ENCODE peak calls at places on chromosomes 16 and 17, in seven cellular contexts. One of them, this sample, is unnamed. For H3K9me3, the result is how much of the 10 kb centered on the place peaks cover.

GRCh38 chr17:58710948-58711552 is 18.6 kb downstream of the RAD51C start:
- DNase-seq in right cardiac atrium: no peak
- DNase-seq in A549: no peak
- DNase-seq in CD8-positive, alpha-beta T cell: peak
- DNase-seq in endothelial cell of umbilical vein: peak
- DNase-seq in heart right ventricle: no peak
- DNase-seq in MM.1S: peak
- DNase-seq in this sample: peak

GRCh38 chr17:3890893-3891219 is 2.0 kb downstream of the CAMKK1 start:
- DNase-seq in right cardiac atrium: no peak
- DNase-seq in endothelial cell of umbilical vein: no peak
- DNase-seq in CD8-positive, alpha-beta T cell: no peak
- DNase-seq in A549: no peak
- DNase-seq in MM.1S: no peak
- DNase-seq in heart right ventricle: no peak
- DNase-seq in this sample: no peak

GRCh38 chr17:72878975-72879660 is 213.4 kb downstream of the SLC39A11 start:
- DNase-seq in heart right ventricle: no peak
- DNase-seq in MM.1S: no peak
- DNase-seq in CD8-positive, alpha-beta T cell: no peak
- DNase-seq in endothelial cell of umbilical vein: no peak
- DNase-seq in A549: no peak
- DNase-seq in right cardiac atrium: no peak
- DNase-seq in this sample: no peak

GRCh38 chr17:12665263-12666210 is at the start of gene MYOCD:
- DNase-seq in heart right ventricle: peak
- DNase-seq in A549: peak
- DNase-seq in MM.1S: no peak
- DNase-seq in right cardiac atrium: peak
- DNase-seq in endothelial cell of umbilical vein: no peak
- DNase-seq in CD8-positive, alpha-beta T cell: no peak
- DNase-seq in this sample: no peak

GRCh38 chr17:63881935-63882601 is at the start of gene GH2:
- DNase-seq in CD8-positive, alpha-beta T cell: peak
- DNase-seq in A549: peak
- DNase-seq in MM.1S: peak
- DNase-seq in right cardiac atrium: no peak
- DNase-seq in endothelial cell of umbilical vein: peak
- DNase-seq in heart right ventricle: no peak
- DNase-seq in this sample: peak

GRCh38 chr17:45648642-45649041 is 135.5 kb upstream of the CRHR1 start:
- DNase-seq in MM.1S: no peak
- DNase-seq in CD8-positive, alpha-beta T cell: no peak
- DNase-seq in endothelial cell of umbilical vein: no peak
- DNase-seq in right cardiac atrium: no peak
- DNase-seq in A549: no peak
- DNase-seq in heart right ventricle: no peak
- DNase-seq in this sample: no peak

GRCh38 chr17:81315170-81315884 is 20.2 kb upstream of the SLC38A10 start:
- DNase-seq in MM.1S: no peak
- DNase-seq in heart right ventricle: no peak
- DNase-seq in right cardiac atrium: no peak
- DNase-seq in CD8-positive, alpha-beta T cell: no peak
- DNase-seq in A549: no peak
- DNase-seq in endothelial cell of umbilical vein: no peak
- DNase-seq in this sample: no peak

GRCh38 chr17:50187741-50188520 is 13.5 kb downstream of the COL1A1 start:
- DNase-seq in endothelial cell of umbilical vein: no peak
- DNase-seq in CD8-positive, alpha-beta T cell: no peak
- DNase-seq in right cardiac atrium: no peak
- DNase-seq in heart right ventricle: no peak
- DNase-seq in A549: no peak
- DNase-seq in MM.1S: no peak
- DNase-seq in this sample: no peak

GRCh38 chr17:81712468-81713003 is 452 bp downstream of the SLC25A10 start:
- DNase-seq in A549: peak
- DNase-seq in endothelial cell of umbilical vein: no peak
- DNase-seq in MM.1S: peak
- DNase-seq in heart right ventricle: peak
- DNase-seq in CD8-positive, alpha-beta T cell: peak
- DNase-seq in right cardiac atrium: no peak
- DNase-seq in this sample: no peak

GRCh38 chr16:48617711-48618148 is 7.8 kb upstream of the N4BP1 start:
- DNase-seq in CD8-positive, alpha-beta T cell: no peak
- DNase-seq in MM.1S: no peak
- DNase-seq in endothelial cell of umbilical vein: peak
- DNase-seq in heart right ventricle: peak
- DNase-seq in right cardiac atrium: peak
- DNase-seq in A549: no peak
- DNase-seq in this sample: no peak

GRCh38 chr16:51813609-51814008 is 662.5 kb upstream of the SALL1 start:
- DNase-seq in right cardiac atrium: no peak
- DNase-seq in heart right ventricle: no peak
- DNase-seq in A549: no peak
- DNase-seq in MM.1S: no peak
- DNase-seq in endothelial cell of umbilical vein: no peak
- DNase-seq in CD8-positive, alpha-beta T cell: no peak
- DNase-seq in this sample: no peak

GRCh38 chr17:82289822-82290541 is 16.5 kb upstream of the CSNK1D start:
- DNase-seq in A549: no peak
- DNase-seq in right cardiac atrium: no peak
- DNase-seq in heart right ventricle: no peak
- DNase-seq in endothelial cell of umbilical vein: no peak
- DNase-seq in MM.1S: no peak
- DNase-seq in CD8-positive, alpha-beta T cell: no peak
- DNase-seq in this sample: no peak

GRCh38 chr17:81058263-81058871 is 23.4 kb downstream of the BAIAP2 start:
- DNase-seq in CD8-positive, alpha-beta T cell: no peak
- DNase-seq in heart right ventricle: no peak
- DNase-seq in endothelial cell of umbilical vein: no peak
- DNase-seq in A549: no peak
- DNase-seq in right cardiac atrium: no peak
- DNase-seq in MM.1S: no peak
- DNase-seq in this sample: no peak

GRCh38 chr16:70295634-70296033 is 3.4 kb upstream of the DDX19B start:
- DNase-seq in right cardiac atrium: no peak
- DNase-seq in A549: no peak
- DNase-seq in MM.1S: no peak
- DNase-seq in CD8-positive, alpha-beta T cell: no peak
- DNase-seq in heart right ventricle: no peak
- DNase-seq in endothelial cell of umbilical vein: no peak
- DNase-seq in this sample: no peak

GRCh38 chr16:57945740-57946138 is 25.2 kb downstream of the CNGB1 start:
- DNase-seq in right cardiac atrium: no peak
- DNase-seq in heart right ventricle: no peak
- DNase-seq in MM.1S: no peak
- DNase-seq in CD8-positive, alpha-beta T cell: no peak
- DNase-seq in endothelial cell of umbilical vein: no peak
- DNase-seq in A549: no peak
- DNase-seq in this sample: no peak

GRCh38 chr17:20852541-20853370 is 190.1 kb downstream of the USP22 start:
- DNase-seq in MM.1S: peak
- DNase-seq in CD8-positive, alpha-beta T cell: no peak
- DNase-seq in heart right ventricle: peak
- DNase-seq in A549: no peak
- DNase-seq in right cardiac atrium: peak
- DNase-seq in endothelial cell of umbilical vein: no peak
- DNase-seq in this sample: no peak

GRCh38 chr17:64081802-64082799 is 47.8 kb downstream of the ERN1 start:
- DNase-seq in endothelial cell of umbilical vein: peak
- DNase-seq in right cardiac atrium: no peak
- DNase-seq in A549: peak
- DNase-seq in CD8-positive, alpha-beta T cell: peak
- DNase-seq in MM.1S: peak
- DNase-seq in heart right ventricle: no peak
- DNase-seq in this sample: no peak

GRCh38 chr16:53668869-53669268 is 34.8 kb downstream of the RPGRIP1L start:
- DNase-seq in A549: no peak
- DNase-seq in right cardiac atrium: no peak
- DNase-seq in heart right ventricle: no peak
- DNase-seq in MM.1S: no peak
- DNase-seq in endothelial cell of umbilical vein: no peak
- DNase-seq in CD8-positive, alpha-beta T cell: no peak
- DNase-seq in this sample: no peak

GRCh38 chr17:37671028-37671812 is 28.0 kb upstream of the DDX52 start:
- DNase-seq in endothelial cell of umbilical vein: no peak
- DNase-seq in MM.1S: no peak
- DNase-seq in heart right ventricle: no peak
- DNase-seq in right cardiac atrium: no peak
- DNase-seq in CD8-positive, alpha-beta T cell: no peak
- DNase-seq in A549: no peak
- DNase-seq in this sample: no peak

GRCh38 chr16:82665025-82665424 is 38.3 kb downstream of the CDH13 start:
- DNase-seq in right cardiac atrium: no peak
- DNase-seq in A549: no peak
- DNase-seq in endothelial cell of umbilical vein: no peak
- DNase-seq in MM.1S: no peak
- DNase-seq in heart right ventricle: no peak
- DNase-seq in CD8-positive, alpha-beta T cell: no peak
- DNase-seq in this sample: no peak

GRCh38 chr17:77160032-77160876 is 19.5 kb downstream of the SEC14L1 start:
- DNase-seq in CD8-positive, alpha-beta T cell: no peak
- DNase-seq in MM.1S: no peak
- DNase-seq in endothelial cell of umbilical vein: no peak
- DNase-seq in right cardiac atrium: no peak
- DNase-seq in heart right ventricle: no peak
- DNase-seq in A549: no peak
- DNase-seq in this sample: no peak

GRCh38 chr17:51611585-51611984 is 351.2 kb downstream of the UTP18 start:
- DNase-seq in A549: no peak
- DNase-seq in MM.1S: peak
- DNase-seq in heart right ventricle: peak
- DNase-seq in right cardiac atrium: peak
- DNase-seq in CD8-positive, alpha-beta T cell: no peak
- DNase-seq in endothelial cell of umbilical vein: no peak
- DNase-seq in this sample: no peak

GRCh38 chr16:57930533-57930932 is 40.4 kb downstream of the CNGB1 start:
- DNase-seq in heart right ventricle: no peak
- DNase-seq in right cardiac atrium: no peak
- DNase-seq in A549: no peak
- DNase-seq in MM.1S: no peak
- DNase-seq in CD8-positive, alpha-beta T cell: no peak
- DNase-seq in endothelial cell of umbilical vein: no peak
- DNase-seq in this sample: no peak

GRCh38 chr17:55295411-55296170 is 30.8 kb downstream of the HLF start:
- DNase-seq in A549: peak
- DNase-seq in right cardiac atrium: no peak
- DNase-seq in MM.1S: peak
- DNase-seq in CD8-positive, alpha-beta T cell: peak
- DNase-seq in heart right ventricle: no peak
- DNase-seq in endothelial cell of umbilical vein: peak
- DNase-seq in this sample: peak

GRCh38 chr16:695355-696089 is 5.3 kb upstream of the WDR24 start:
- DNase-seq in endothelial cell of umbilical vein: no peak
- DNase-seq in CD8-positive, alpha-beta T cell: peak
- DNase-seq in MM.1S: no peak
- DNase-seq in right cardiac atrium: no peak
- DNase-seq in A549: no peak
- DNase-seq in heart right ventricle: no peak
- DNase-seq in this sample: peak

GRCh38 chr16:73568769-73569168 is 520.8 kb upstream of the ZFHX3 start:
- DNase-seq in CD8-positive, alpha-beta T cell: no peak
- DNase-seq in right cardiac atrium: no peak
- DNase-seq in A549: no peak
- DNase-seq in endothelial cell of umbilical vein: no peak
- DNase-seq in MM.1S: no peak
- DNase-seq in heart right ventricle: no peak
- DNase-seq in this sample: no peak

GRCh38 chr17:1197379-1197778 is 17.6 kb upstream of the ABR start:
- DNase-seq in heart right ventricle: no peak
- DNase-seq in MM.1S: no peak
- DNase-seq in right cardiac atrium: peak
- DNase-seq in endothelial cell of umbilical vein: no peak
- DNase-seq in A549: no peak
- DNase-seq in CD8-positive, alpha-beta T cell: peak
- DNase-seq in this sample: no peak

GRCh38 chr17:53516643-53517042 is 306.1 kb upstream of the KIF2B start:
- DNase-seq in CD8-positive, alpha-beta T cell: no peak
- DNase-seq in heart right ventricle: no peak
- DNase-seq in endothelial cell of umbilical vein: no peak
- DNase-seq in A549: no peak
- DNase-seq in right cardiac atrium: no peak
- DNase-seq in MM.1S: no peak
- DNase-seq in this sample: no peak

GRCh38 chr16:51939371-51940005 is 607.5 kb downstream of the TOX3 start:
- DNase-seq in heart right ventricle: no peak
- DNase-seq in CD8-positive, alpha-beta T cell: no peak
- DNase-seq in endothelial cell of umbilical vein: no peak
- DNase-seq in A549: no peak
- DNase-seq in MM.1S: no peak
- DNase-seq in right cardiac atrium: no peak
- DNase-seq in this sample: no peak

GRCh38 chr17:56835259-56835575 is 1.3 kb downstream of the DGKE start:
- DNase-seq in endothelial cell of umbilical vein: no peak
- DNase-seq in MM.1S: no peak
- DNase-seq in A549: no peak
- DNase-seq in CD8-positive, alpha-beta T cell: no peak
- DNase-seq in heart right ventricle: no peak
- DNase-seq in right cardiac atrium: no peak
- DNase-seq in this sample: no peak
- H3K4me3 ChIP-seq in endothelial cell of umbilical vein: peak
- H3K4me3 ChIP-seq in MM.1S: peak
- H3K4me3 ChIP-seq in A549: peak
- H3K4me3 ChIP-seq in CD8-positive, alpha-beta T cell: peak
- H3K4me3 ChIP-seq in heart right ventricle: peak
- H3K4me3 ChIP-seq in right cardiac atrium: peak
- H3K4me3 ChIP-seq in this sample: peak

DNA sequence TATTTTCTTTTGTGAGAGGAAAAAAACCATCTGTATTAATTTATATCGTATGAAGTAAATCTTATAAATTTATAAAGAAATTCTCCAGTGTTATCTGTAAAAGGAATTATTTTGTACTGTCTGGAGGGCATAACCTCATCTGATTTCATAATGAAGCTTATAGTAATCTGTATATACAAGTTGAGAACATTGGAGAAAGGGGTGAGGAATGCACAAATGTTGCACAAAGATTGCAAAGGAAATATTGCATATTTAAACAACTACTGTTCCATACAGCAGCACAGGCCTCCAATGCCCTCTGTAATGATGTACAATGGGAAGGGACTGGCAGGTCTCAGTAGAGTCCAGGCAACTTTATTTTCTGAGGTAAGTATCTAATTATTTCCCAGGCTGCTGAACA is 50.8 kb upstream of the KCNJ16 start:
- DNase-seq in endothelial cell of umbilical vein: no peak
- DNase-seq in heart right ventricle: no peak
- DNase-seq in MM.1S: no peak
- DNase-seq in CD8-positive, alpha-beta T cell: no peak
- DNase-seq in right cardiac atrium: no peak
- DNase-seq in A549: no peak
- DNase-seq in this sample: no peak
- H3K9me3 ChIP-seq in endothelial cell of umbilical vein: under half
- H3K9me3 ChIP-seq in heart right ventricle: under half
- H3K9me3 ChIP-seq in MM.1S: under half
- H3K9me3 ChIP-seq in CD8-positive, alpha-beta T cell: under half
- H3K9me3 ChIP-seq in right cardiac atrium: under half
- H3K9me3 ChIP-seq in A549: under half
- H3K9me3 ChIP-seq in this sample: under half

GRCh38 chr16:2775765-2776499 is 1.1 kb downstream of the ELOB start:
- DNase-seq in right cardiac atrium: no peak
- DNase-seq in MM.1S: no peak
- DNase-seq in CD8-positive, alpha-beta T cell: no peak
- DNase-seq in A549: no peak
- DNase-seq in endothelial cell of umbilical vein: peak
- DNase-seq in heart right ventricle: no peak
- DNase-seq in this sample: no peak
- H3K27ac ChIP-seq in right cardiac atrium: no peak
- H3K27ac ChIP-seq in MM.1S: no peak
- H3K27ac ChIP-seq in CD8-positive, alpha-beta T cell: no peak
- H3K27ac ChIP-seq in A549: peak
- H3K27ac ChIP-seq in endothelial cell of umbilical vein: no peak
- H3K27ac ChIP-seq in heart right ventricle: no peak
- H3K27ac ChIP-seq in this sample: no peak

GRCh38 chr17:14061666-14062560 is 7.4 kb upstream of the COX10 start:
- DNase-seq in endothelial cell of umbilical vein: peak
- DNase-seq in right cardiac atrium: peak
- DNase-seq in heart right ventricle: no peak
- DNase-seq in MM.1S: no peak
- DNase-seq in A549: no peak
- DNase-seq in CD8-positive, alpha-beta T cell: no peak
- DNase-seq in this sample: no peak
- H3K4me3 ChIP-seq in endothelial cell of umbilical vein: no peak
- H3K4me3 ChIP-seq in right cardiac atrium: no peak
- H3K4me3 ChIP-seq in heart right ventricle: no peak
- H3K4me3 ChIP-seq in MM.1S: no peak
- H3K4me3 ChIP-seq in A549: no peak
- H3K4me3 ChIP-seq in CD8-positive, alpha-beta T cell: no peak
- H3K4me3 ChIP-seq in this sample: no peak